ENCODE peak calls at places on chromosome 22, in eight cellular contexts. One of them, this sample, is unnamed.

GRCh38 chr22:42400811-42401547 is 31.2 kb downstream of the NFAM1 start:
- DNase-seq in colonic mucosa: no peak
- DNase-seq in lower leg skin: no peak
- DNase-seq in tibial nerve: no peak
- DNase-seq in psoas muscle: no peak
- DNase-seq in endothelial cell of umbilical vein: no peak
- DNase-seq in AG09309: no peak
- DNase-seq in heart right ventricle: no peak
- DNase-seq in this sample: no peak

GRCh38 chr22:26502688-26503561 is 9.3 kb downstream of the TFIP11 start:
- DNase-seq in lower leg skin: no peak
- DNase-seq in colonic mucosa: peak
- DNase-seq in endothelial cell of umbilical vein: peak
- DNase-seq in AG09309: no peak
- DNase-seq in tibial nerve: no peak
- DNase-seq in psoas muscle: peak
- DNase-seq in heart right ventricle: peak
- DNase-seq in this sample: peak

GRCh38 chr22:49102367-49102766 is 725.3 kb downstream of the BRD1 start:
- DNase-seq in endothelial cell of umbilical vein: no peak
- DNase-seq in psoas muscle: no peak
- DNase-seq in lower leg skin: no peak
- DNase-seq in colonic mucosa: no peak
- DNase-seq in tibial nerve: no peak
- DNase-seq in heart right ventricle: no peak
- DNase-seq in AG09309: no peak
- DNase-seq in this sample: no peak

GRCh38 chr22:27108425-27109114 is 451.2 kb downstream of the MIAT start:
- DNase-seq in endothelial cell of umbilical vein: peak
- DNase-seq in psoas muscle: peak
- DNase-seq in colonic mucosa: no peak
- DNase-seq in lower leg skin: peak
- DNase-seq in tibial nerve: peak
- DNase-seq in AG09309: no peak
- DNase-seq in heart right ventricle: peak
- DNase-seq in this sample: no peak

GRCh38 chr22:46055851-46056168 is 78.8 kb upstream of the WNT7B start:
- DNase-seq in endothelial cell of umbilical vein: no peak
- DNase-seq in heart right ventricle: no peak
- DNase-seq in lower leg skin: no peak
- DNase-seq in psoas muscle: no peak
- DNase-seq in AG09309: no peak
- DNase-seq in tibial nerve: no peak
- DNase-seq in colonic mucosa: no peak
- DNase-seq in this sample: no peak

GRCh38 chr22:47835726-47836125 is 1073.3 kb downstream of the TBC1D22A start:
- DNase-seq in AG09309: peak
- DNase-seq in heart right ventricle: no peak
- DNase-seq in psoas muscle: no peak
- DNase-seq in lower leg skin: no peak
- DNase-seq in endothelial cell of umbilical vein: no peak
- DNase-seq in tibial nerve: no peak
- DNase-seq in colonic mucosa: no peak
- DNase-seq in this sample: no peak

GRCh38 chr22:46436595-46437163 is 100.7 kb downstream of the CELSR1 start:
- DNase-seq in tibial nerve: no peak
- DNase-seq in endothelial cell of umbilical vein: no peak
- DNase-seq in lower leg skin: no peak
- DNase-seq in AG09309: no peak
- DNase-seq in psoas muscle: no peak
- DNase-seq in colonic mucosa: no peak
- DNase-seq in heart right ventricle: no peak
- DNase-seq in this sample: no peak

GRCh38 chr22:40211481-40212052 is 33.8 kb downstream of the TNRC6B start:
- DNase-seq in heart right ventricle: no peak
- DNase-seq in colonic mucosa: no peak
- DNase-seq in AG09309: no peak
- DNase-seq in lower leg skin: no peak
- DNase-seq in tibial nerve: no peak
- DNase-seq in psoas muscle: no peak
- DNase-seq in endothelial cell of umbilical vein: no peak
- DNase-seq in this sample: no peak

GRCh38 chr22:49427941-49428340 is 399.7 kb downstream of the BRD1 start:
- DNase-seq in AG09309: no peak
- DNase-seq in lower leg skin: peak
- DNase-seq in psoas muscle: no peak
- DNase-seq in tibial nerve: no peak
- DNase-seq in endothelial cell of umbilical vein: no peak
- DNase-seq in heart right ventricle: no peak
- DNase-seq in colonic mucosa: no peak
- DNase-seq in this sample: no peak

GRCh38 chr22:22666307-22667091 is 22.1 kb downstream of the GGTLC2 start:
- DNase-seq in heart right ventricle: no peak
- DNase-seq in lower leg skin: peak
- DNase-seq in psoas muscle: no peak
- DNase-seq in AG09309: no peak
- DNase-seq in colonic mucosa: peak
- DNase-seq in tibial nerve: no peak
- DNase-seq in endothelial cell of umbilical vein: peak
- DNase-seq in this sample: peak

GRCh38 chr22:30889268-30889995 is 79.1 kb downstream of the MORC2 start:
- DNase-seq in tibial nerve: no peak
- DNase-seq in heart right ventricle: no peak
- DNase-seq in psoas muscle: no peak
- DNase-seq in endothelial cell of umbilical vein: no peak
- DNase-seq in AG09309: no peak
- DNase-seq in lower leg skin: peak
- DNase-seq in colonic mucosa: no peak
- DNase-seq in this sample: no peak

GRCh38 chr22:20904980-20905355 is 12.2 kb upstream of the CRKL start:
- DNase-seq in lower leg skin: no peak
- DNase-seq in AG09309: no peak
- DNase-seq in psoas muscle: no peak
- DNase-seq in heart right ventricle: no peak
- DNase-seq in tibial nerve: no peak
- DNase-seq in endothelial cell of umbilical vein: no peak
- DNase-seq in colonic mucosa: no peak
- DNase-seq in this sample: no peak

GRCh38 chr22:42385691-42386090 is 46.5 kb downstream of the NFAM1 start:
- DNase-seq in AG09309: no peak
- DNase-seq in heart right ventricle: no peak
- DNase-seq in psoas muscle: no peak
- DNase-seq in tibial nerve: no peak
- DNase-seq in lower leg skin: no peak
- DNase-seq in endothelial cell of umbilical vein: no peak
- DNase-seq in colonic mucosa: no peak
- DNase-seq in this sample: no peak

GRCh38 chr22:22486132-22486899 is 22.2 kb downstream of the ZNF280B start:
- DNase-seq in colonic mucosa: no peak
- DNase-seq in tibial nerve: no peak
- DNase-seq in endothelial cell of umbilical vein: no peak
- DNase-seq in AG09309: no peak
- DNase-seq in lower leg skin: no peak
- DNase-seq in heart right ventricle: no peak
- DNase-seq in psoas muscle: no peak
- DNase-seq in this sample: no peak

GRCh38 chr22:40534379-40535188 is 101.9 kb downstream of the MRTFA start:
- DNase-seq in endothelial cell of umbilical vein: peak
- DNase-seq in colonic mucosa: no peak
- DNase-seq in AG09309: no peak
- DNase-seq in heart right ventricle: no peak
- DNase-seq in psoas muscle: no peak
- DNase-seq in lower leg skin: no peak
- DNase-seq in tibial nerve: no peak
- DNase-seq in this sample: peak

DNA sequence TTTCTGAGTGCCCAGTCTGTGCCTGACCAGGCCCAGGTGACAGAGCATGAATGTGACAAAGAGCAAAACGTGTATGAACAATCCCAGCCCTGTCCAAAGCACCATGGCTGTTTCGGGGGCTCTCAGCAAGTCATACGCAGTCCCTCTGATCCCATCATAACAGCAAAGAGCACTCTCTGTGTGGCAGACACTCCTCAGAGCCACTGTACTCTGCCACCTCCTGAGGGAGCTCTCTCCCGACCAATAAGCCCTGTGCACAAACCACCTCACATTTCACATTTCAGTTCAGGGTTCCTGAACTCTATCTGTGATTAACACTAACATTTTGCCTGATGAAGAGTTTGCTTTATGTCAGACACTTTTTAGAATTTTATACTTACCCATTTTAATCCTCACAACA is 6.6 kb downstream of the DGCR2 start:
- DNase-seq in AG09309: no peak
- DNase-seq in heart right ventricle: no peak
- DNase-seq in lower leg skin: no peak
- DNase-seq in colonic mucosa: no peak
- DNase-seq in psoas muscle: no peak
- DNase-seq in tibial nerve: no peak
- DNase-seq in endothelial cell of umbilical vein: no peak
- DNase-seq in this sample: no peak
- TF ChIP-seq CTCF in AG09309: no peak
- TF ChIP-seq CTCF in heart right ventricle: no peak
- TF ChIP-seq CTCF in lower leg skin: no peak
- TF ChIP-seq CTCF in colonic mucosa: no peak
- TF ChIP-seq CTCF in psoas muscle: no peak
- TF ChIP-seq CTCF in tibial nerve: no peak
- TF ChIP-seq CTCF in endothelial cell of umbilical vein: peak
- TF ChIP-seq CTCF in this sample: no peak

GRCh38 chr22:36156119-36156514 is 4.4 kb downstream of the APOL3 start:
- DNase-seq in heart right ventricle: no peak
- DNase-seq in colonic mucosa: no peak
- DNase-seq in tibial nerve: no peak
- DNase-seq in psoas muscle: no peak
- DNase-seq in AG09309: no peak
- DNase-seq in lower leg skin: peak
- DNase-seq in endothelial cell of umbilical vein: no peak
- DNase-seq in this sample: no peak

GRCh38 chr22:36160499-36160942 is at the start of gene APOL3:
- DNase-seq in lower leg skin: peak
- DNase-seq in endothelial cell of umbilical vein: peak
- DNase-seq in heart right ventricle: peak
- DNase-seq in colonic mucosa: peak
- DNase-seq in AG09309: no peak
- DNase-seq in tibial nerve: peak
- DNase-seq in psoas muscle: peak
- DNase-seq in this sample: peak

GRCh38 chr22:36153756-36154155 is 6.8 kb downstream of the APOL3 start:
- DNase-seq in AG09309: no peak
- DNase-seq in endothelial cell of umbilical vein: no peak
- DNase-seq in heart right ventricle: no peak
- DNase-seq in tibial nerve: no peak
- DNase-seq in colonic mucosa: no peak
- DNase-seq in psoas muscle: no peak
- DNase-seq in lower leg skin: peak
- DNase-seq in this sample: no peak

GRCh38 chr22:36155702-36156101 is 4.9 kb downstream of the APOL3 start:
- DNase-seq in colonic mucosa: peak
- DNase-seq in heart right ventricle: peak
- DNase-seq in lower leg skin: peak
- DNase-seq in endothelial cell of umbilical vein: peak
- DNase-seq in tibial nerve: peak
- DNase-seq in psoas muscle: peak
- DNase-seq in AG09309: no peak
- DNase-seq in this sample: no peak

DNA sequence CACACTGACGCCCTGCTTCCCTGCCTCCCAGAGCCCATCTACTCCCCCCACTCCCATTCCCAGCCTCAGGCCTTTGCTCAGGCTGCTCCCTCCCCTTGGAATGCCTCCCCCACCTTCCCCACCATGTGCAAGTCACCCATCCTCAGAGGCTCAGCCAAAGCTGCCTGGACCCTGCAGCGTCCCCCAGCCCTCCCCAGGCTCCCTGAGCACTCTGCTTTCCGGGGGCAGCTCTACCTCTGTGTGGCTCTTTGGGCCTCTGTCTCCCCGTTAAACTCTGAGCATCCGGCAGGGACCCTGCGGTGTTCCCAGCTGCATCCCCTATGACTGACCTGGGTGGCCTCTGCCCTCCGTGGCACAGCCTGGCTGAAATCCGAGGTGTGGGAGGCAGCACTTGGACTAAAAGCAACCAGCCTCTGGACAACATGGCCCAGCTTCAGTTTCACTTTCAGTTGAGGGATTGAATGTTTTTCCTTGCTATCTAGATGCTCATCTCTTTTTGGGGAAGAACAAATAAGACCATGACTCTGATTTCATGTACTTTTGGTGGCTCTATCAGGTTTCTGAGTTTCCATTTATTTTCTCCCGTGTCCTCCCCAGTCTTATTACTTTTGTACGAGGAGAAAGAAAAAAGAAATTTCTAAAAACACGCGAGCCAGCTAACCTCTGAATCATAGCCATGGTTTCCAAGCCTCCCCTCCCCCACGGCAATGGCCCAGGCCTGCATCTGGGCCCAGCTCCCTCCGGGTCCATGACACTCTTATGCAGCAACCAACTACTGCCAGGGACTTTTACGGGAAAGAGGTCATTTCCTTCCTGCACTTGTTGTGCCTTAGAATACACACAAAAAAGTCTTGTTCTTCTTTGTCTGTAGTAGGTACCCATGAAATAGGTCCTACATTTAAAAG is 3.8 kb downstream of the APOL3 start:
- DNase-seq in endothelial cell of umbilical vein: peak
- DNase-seq in tibial nerve: peak
- DNase-seq in heart right ventricle: peak
- DNase-seq in lower leg skin: peak
- DNase-seq in colonic mucosa: peak
- DNase-seq in AG09309: peak
- DNase-seq in psoas muscle: peak
- DNase-seq in this sample: peak
- H3K4me3 ChIP-seq in endothelial cell of umbilical vein: peak
- H3K4me3 ChIP-seq in tibial nerve: peak
- H3K4me3 ChIP-seq in heart right ventricle: peak
- H3K4me3 ChIP-seq in lower leg skin: peak
- H3K4me3 ChIP-seq in colonic mucosa: peak
- H3K4me3 ChIP-seq in AG09309: peak
- H3K4me3 ChIP-seq in psoas muscle: peak
- H3K4me3 ChIP-seq in this sample: peak

DNA sequence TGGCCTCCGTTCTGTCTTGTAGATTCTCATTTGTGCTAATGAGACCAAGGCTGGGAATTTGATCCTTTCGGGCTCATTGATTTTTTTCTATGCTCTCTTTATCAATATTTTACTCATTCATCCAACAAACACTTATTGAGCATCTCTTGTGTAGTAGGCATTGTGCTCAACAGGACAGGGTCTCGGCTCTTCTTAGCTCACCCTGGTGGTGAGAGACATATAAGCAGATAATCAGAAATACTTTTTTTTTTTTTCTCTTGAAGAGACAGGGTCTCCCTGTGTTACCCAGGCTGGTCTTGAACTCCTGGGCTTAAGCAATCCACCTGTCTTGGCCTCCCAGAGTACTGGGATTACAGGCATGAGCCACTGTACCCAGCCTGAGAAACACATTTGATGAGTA is 48.0 kb upstream of the SLC5A1 start:
- DNase-seq in heart right ventricle: no peak
- DNase-seq in colonic mucosa: no peak
- DNase-seq in tibial nerve: no peak
- DNase-seq in lower leg skin: no peak
- DNase-seq in endothelial cell of umbilical vein: no peak
- DNase-seq in AG09309: no peak
- DNase-seq in psoas muscle: no peak
- DNase-seq in this sample: no peak
- TF ChIP-seq CTCF in heart right ventricle: no peak
- TF ChIP-seq CTCF in colonic mucosa: no peak
- TF ChIP-seq CTCF in tibial nerve: no peak
- TF ChIP-seq CTCF in lower leg skin: no peak
- TF ChIP-seq CTCF in endothelial cell of umbilical vein: peak
- TF ChIP-seq CTCF in AG09309: peak
- TF ChIP-seq CTCF in psoas muscle: no peak
- TF ChIP-seq CTCF in this sample: no peak

GRCh38 chr22:38454361-38455062 is 487 bp downstream of the KCNJ4 start:
- DNase-seq in lower leg skin: no peak
- DNase-seq in tibial nerve: no peak
- DNase-seq in endothelial cell of umbilical vein: no peak
- DNase-seq in psoas muscle: no peak
- DNase-seq in heart right ventricle: no peak
- DNase-seq in AG09309: no peak
- DNase-seq in colonic mucosa: no peak
- DNase-seq in this sample: peak
- H3K4me3 ChIP-seq in lower leg skin: peak
- H3K4me3 ChIP-seq in tibial nerve: peak
- H3K4me3 ChIP-seq in endothelial cell of umbilical vein: no peak
- H3K4me3 ChIP-seq in psoas muscle: peak
- H3K4me3 ChIP-seq in heart right ventricle: peak
- H3K4me3 ChIP-seq in AG09309: no peak
- H3K4me3 ChIP-seq in colonic mucosa: peak
- H3K4me3 ChIP-seq in this sample: peak

This sample was measured in GM12865.